ENCODE peak calls at places on chromosomes 11 and 22, in nine cellular contexts. X, I, Y, D, P, B, V, S and N are unnamed samples.

GRCh38 chr22:31346255-31346732 is at the start of gene PATZ1:
- DNase-seq in V (peak; percentile 52), X (no peak), I (peak; percentile 88), P (peak; percentile 76), S (peak; percentile 86), Y (peak; percentile 84), B (no peak), D (peak; percentile 78), N (no peak)

GRCh38 chr11:130909650-130910049 is 6.6 kb downstream of the SNX19 start:
- DNase-seq in B (no peak), P (peak; percentile 62), I (no peak), S (no peak), X (no peak), Y (no peak), V (peak; percentile 63), D (peak; percentile 53), N (no peak)

GRCh38 chr11:128251140-128251539 is 336.2 kb downstream of the ETS1 start:
- DNase-seq in P (no peak), S (no peak), Y (no peak), X (no peak), B (no peak), V (peak; percentile 41), D (peak; percentile 50), I (no peak), N (no peak)

GRCh38 chr11:133896642-133897330 is 51.5 kb upstream of the SPATA19 start:
- DNase-seq in P (no peak), B (no peak), V (no peak), I (no peak), D (no peak), X (no peak), S (no peak), Y (no peak), N (no peak)

GRCh38 chr11:66080055-66080817 is 10.2 kb downstream of the PACS1 start:
- DNase-seq in D (peak; percentile 90), X (no peak), Y (peak; percentile 80), I (no peak), B (no peak), S (peak; percentile 82), P (peak; percentile 84), V (peak; percentile 74), N (no peak)

GRCh38 chr11:62832346-62833234 is at the start of gene TEX54:
- DNase-seq in D (peak; percentile 45), Y (peak; percentile 24), B (no peak), S (no peak), V (no peak), X (peak; percentile 24), I (peak; percentile 15), P (no peak), N (no peak)

GRCh38 chr11:60783911-60784310 is 1.2 kb upstream of the MS4A10 start:
- DNase-seq in B (no peak), P (no peak), D (no peak), V (no peak), X (no peak), S (no peak), I (no peak), Y (no peak), N (no peak)

GRCh38 chr22:42340695-42341383 is 70.4 kb upstream of the TCF20 start:
- DNase-seq in I (peak; percentile 58), B (peak; percentile 68), D (no peak), X (no peak), Y (no peak), S (no peak), P (no peak), V (no peak), N (no peak)

GRCh38 chr11:43943931-43944751 is 1.7 kb downstream of the C11orf96 start:
- DNase-seq in Y (no peak), V (no peak), P (peak; percentile 69), I (no peak), S (no peak), X (no peak), D (no peak), B (no peak), N (no peak)

GRCh38 chr11:15688351-15688792 is 573.6 kb downstream of the INSC start:
- DNase-seq in D (no peak), B (no peak), V (no peak), I (no peak), S (no peak), X (no peak), Y (no peak), P (no peak), N (no peak)

GRCh38 chr22:27990879-27991278 is 71.8 kb upstream of the PITPNB start:
- DNase-seq in I (peak; percentile 89), X (no peak), V (no peak), B (no peak), Y (peak; percentile 83), D (peak; percentile 10), S (peak; percentile 13), P (no peak), N (no peak)

GRCh38 chr11:48055292-48056132 is 75.2 kb downstream of the PTPRJ start:
- DNase-seq in S (peak; percentile 80), Y (no peak), X (no peak), B (no peak), I (peak; percentile 20), V (no peak), P (peak; percentile 97), D (peak; percentile 33), N (no peak)

GRCh38 chr11:125315088-125315740 is 150.7 kb downstream of the PKNOX2 start:
- DNase-seq in B (peak; percentile 82), P (no peak), X (peak; percentile 27), Y (no peak), V (no peak), S (no peak), D (peak; percentile 13), I (no peak), N (no peak)

GRCh38 chr11:55707029-55707428 is 45.0 kb downstream of the OR4C6 start:
- DNase-seq in I (peak; percentile 4), V (peak; percentile 12), D (peak; percentile 30), X (no peak), S (no peak), P (peak; percentile 23), B (peak; percentile 10), Y (peak; percentile 4), N (no peak)

GRCh38 chr11:10397226-10397987 is 57.7 kb upstream of the AMPD3 start:
- DNase-seq in V (no peak), X (no peak), Y (no peak), D (no peak), I (no peak), P (peak; percentile 52), S (no peak), B (no peak), N (no peak)

GRCh38 chr11:33722579-33723234 is 13.5 kb downstream of the CD59 start:
- DNase-seq in I (no peak), V (peak; percentile 88), S (peak; percentile 76), D (peak; percentile 97), P (peak; percentile 98), Y (no peak), B (no peak), X (no peak), N (no peak)

GRCh38 chr22:50008151-50009040 is 4.2 kb downstream of the IL17REL start:
- DNase-seq in V (no peak), Y (no peak), D (no peak), I (peak; percentile 36), X (no peak), P (no peak), S (no peak), B (peak; percentile 35), N (no peak)

GRCh38 chr11:108703916-108704315 is 39.0 kb downstream of the DDX10 start:
- DNase-seq in X (no peak), S (no peak), Y (no peak), D (no peak), V (no peak), B (no peak), P (no peak), I (no peak), N (no peak)

GRCh38 chr22:24407278-24407665 is 20.1 kb upstream of the ADORA2A start:
- DNase-seq in B (no peak), Y (no peak), I (no peak), X (no peak), D (no peak), P (no peak), V (no peak), S (peak; percentile 44), N (no peak)

GRCh38 chr22:24289138-24289537 is 18.5 kb downstream of the SPECC1L start:
- DNase-seq in P (peak; percentile 81), V (peak; percentile 84), I (no peak), X (no peak), B (no peak), S (no peak), D (peak; percentile 97), Y (peak; percentile 72), N (no peak)

GRCh38 chr11:58527429-58527828 is 19.5 kb upstream of the OR5B21 start:
- DNase-seq in B (no peak), P (no peak), V (no peak), S (no peak), D (no peak), X (no peak), I (no peak), Y (no peak), N (no peak)

GRCh38 chr22:24752091-24752623 is 22.4 kb downstream of the PIWIL3 start:
- DNase-seq in D (no peak), V (no peak), B (no peak), P (no peak), Y (no peak), S (no peak), X (no peak), I (peak; percentile 35), N (no peak)